ENCODE peak calls at places on chromosomes 7 and 10, in nine cellular contexts. G is astrocyte of the cerebellum, H is Peyer's patch, W is pancreas, O is gastrocnemius medialis, J is fibroblast of the aortic adventitia, P is Panc1, F is nephron progenitor cell, Y is GM06990. N is an unnamed sample.

GRCh38 chr10:6579193-6579903 is 728 bp downstream of the PRKCQ start:
- DNase-seq in W (peak), F (peak), P (no peak), Y (no peak), G (no peak), H (no peak), O (peak), J (no peak), N (no peak)

GRCh38 chr10:70811881-70812280 is 3.9 kb upstream of the SGPL1 start:
- DNase-seq in G (no peak), H (no peak), J (no peak), O (no peak), F (no peak), W (no peak), P (no peak), Y (no peak), N (no peak)

GRCh38 chr10:19704544-19704943 is 111.7 kb upstream of the PLXDC2 start:
- DNase-seq in H (no peak), J (no peak), W (no peak), F (no peak), Y (no peak), G (no peak), P (no peak), O (no peak), N (no peak)

GRCh38 chr10:84943541-84943940 is 615.2 kb downstream of the CCSER2 start:
- DNase-seq in J (no peak), O (no peak), Y (no peak), H (no peak), G (no peak), P (no peak), F (no peak), W (no peak), N (no peak)

GRCh38 chr10:123203393-123204126 is 49.4 kb downstream of the BUB3 start:
- DNase-seq in F (no peak), P (peak), H (no peak), J (no peak), G (no peak), Y (no peak), O (no peak), W (no peak), N (no peak)

GRCh38 chr10:95394161-95394880 is 103.5 kb upstream of the PDLIM1 start:
- DNase-seq in W (no peak), O (no peak), P (no peak), G (no peak), H (no peak), J (no peak), Y (no peak), F (no peak), N (peak)

GRCh38 chr10:92690211-92691041 is 671 bp downstream of the HHEX start:
- DNase-seq in O (no peak), W (peak), P (no peak), J (peak), G (no peak), H (peak), Y (peak), F (peak), N (no peak)

GRCh38 chr10:16646474-16647059 is 124.9 kb upstream of the C1QL3 start:
- DNase-seq in O (no peak), P (no peak), G (peak), J (no peak), W (no peak), Y (no peak), F (no peak), H (no peak), N (no peak)

GRCh38 chr7:116671681-116672595 is at the start of gene MET:
- DNase-seq in F (peak), J (peak), W (peak), P (peak), H (peak), O (peak), Y (peak), G (peak), N (no peak)

GRCh38 chr10:22761569-22762220 is 47.3 kb upstream of the PIP4K2A start:
- DNase-seq in Y (no peak), J (no peak), G (no peak), F (no peak), H (no peak), W (no peak), O (no peak), P (no peak), N (no peak)

GRCh38 chr7:137669706-137670105 is 177.1 kb downstream of the DGKI start:
- DNase-seq in J (peak), F (no peak), O (no peak), Y (no peak), G (no peak), W (no peak), H (no peak), P (no peak), N (no peak)

GRCh38 chr7:124782335-124782734 is 16.7 kb upstream of the GPR37 start:
- DNase-seq in Y (no peak), W (no peak), J (no peak), P (no peak), H (no peak), O (no peak), F (no peak), G (no peak), N (no peak)

GRCh38 chr7:124781907-124782306 is 16.3 kb upstream of the GPR37 start:
- DNase-seq in O (no peak), H (no peak), J (no peak), G (no peak), F (no peak), W (no peak), Y (no peak), P (no peak), N (no peak)

GRCh38 chr7:124785994-124786393 is 20.4 kb upstream of the GPR37 start:
- DNase-seq in O (no peak), P (no peak), F (no peak), H (no peak), W (no peak), J (no peak), G (no peak), Y (no peak), N (no peak)

GRCh38 chr7:124783271-124783670 is 17.7 kb upstream of the GPR37 start:
- DNase-seq in O (no peak), W (no peak), H (no peak), J (no peak), Y (no peak), P (no peak), F (no peak), G (no peak), N (no peak)

DNA sequence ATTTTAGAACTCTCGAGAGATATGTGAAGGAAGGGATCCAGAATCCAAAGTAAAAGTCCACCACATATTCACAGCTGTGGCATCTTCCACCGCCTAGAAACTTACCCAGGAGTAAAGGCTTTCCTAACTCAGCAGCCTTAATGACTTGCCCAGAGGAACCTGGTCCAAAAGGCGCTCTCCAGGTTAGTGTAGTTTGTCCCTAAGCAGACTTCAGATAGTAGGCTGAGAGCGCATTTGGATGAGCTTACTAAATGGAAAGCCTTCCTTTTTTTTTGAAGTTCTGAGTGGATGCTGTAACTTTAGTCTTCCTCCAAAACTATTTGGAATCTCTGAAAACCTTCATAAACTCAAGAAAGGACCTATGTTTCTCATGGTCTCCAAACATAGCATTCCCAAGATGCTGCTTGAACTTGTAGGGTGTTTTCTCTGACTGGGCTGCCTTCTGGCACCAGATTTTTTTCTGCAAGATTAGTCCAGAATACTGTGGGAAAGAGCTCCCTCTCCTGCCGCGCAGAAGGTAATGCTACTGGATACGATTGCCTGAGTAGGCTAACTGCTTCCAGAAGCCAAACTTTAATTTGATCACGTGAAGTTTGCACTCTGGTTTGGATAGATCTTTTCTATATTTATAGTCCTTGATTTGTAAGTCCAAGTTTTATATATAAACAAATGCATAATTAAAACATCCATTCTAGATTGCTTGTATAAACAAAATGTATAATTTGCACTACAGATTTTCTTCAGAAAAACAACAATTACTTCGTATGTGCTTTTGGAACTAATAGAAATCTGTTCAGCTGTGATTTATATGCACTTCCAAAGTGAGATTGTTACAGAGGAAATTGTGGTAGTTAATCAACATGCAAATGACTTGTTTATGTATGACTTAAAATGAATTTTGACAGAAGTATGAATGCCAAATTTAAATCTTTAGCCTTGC is 19.6 kb upstream of the GPR37 start:
- DNase-seq in H (no peak), Y (no peak), O (no peak), J (peak), F (peak), G (peak), W (peak), P (peak), N (no peak)
- TF ChIP-seq CTCF in H (no peak), Y (peak), O (peak), J (peak), F (peak), G (peak), W (peak), P (peak), N (peak)

GRCh38 chr10:29519670-29520069 is 115.1 kb downstream of the SVIL start:
- DNase-seq in J (no peak), W (no peak), F (no peak), O (no peak), H (no peak), G (no peak), P (no peak), Y (no peak), N (no peak)

GRCh38 chr10:29522038-29522855 is 112.5 kb downstream of the SVIL start:
- DNase-seq in J (no peak), W (no peak), Y (no peak), G (peak), F (no peak), P (no peak), O (no peak), H (no peak), N (no peak)

GRCh38 chr10:29514306-29514705 is 120.5 kb downstream of the SVIL start:
- DNase-seq in W (no peak), G (no peak), H (no peak), P (no peak), J (no peak), F (no peak), Y (no peak), O (no peak), N (no peak)

GRCh38 chr10:29512460-29512974 is 122.3 kb downstream of the SVIL start:
- DNase-seq in G (no peak), J (no peak), W (no peak), H (no peak), Y (no peak), O (no peak), F (no peak), P (no peak), N (no peak)

GRCh38 chr10:29517352-29517923 is 117.3 kb downstream of the SVIL start:
- DNase-seq in Y (no peak), J (peak), F (peak), W (no peak), G (peak), P (no peak), H (no peak), O (no peak), N (peak)
- TF ChIP-seq CTCF in Y (peak), J (peak), F (peak), W (no peak), G (peak), P (peak), H (no peak), O (peak), N (peak)

GRCh38 chr7:158325530-158326381 is 261.9 kb downstream of the PTPRN2 start:
- DNase-seq in J (no peak), Y (no peak), G (no peak), O (no peak), P (no peak), W (no peak), H (no peak), F (peak), N (no peak)
- TF ChIP-seq CTCF in J (no peak), Y (no peak), G (no peak), O (no peak), P (no peak), W (no peak), H (no peak), F (peak), N (no peak)

GRCh38 chr7:158782638-158783490 is 46.4 kb downstream of the ESYT2 start:
- DNase-seq in O (peak), G (peak), P (peak), Y (no peak), W (no peak), H (no peak), J (peak), F (no peak), N (no peak)
- TF ChIP-seq CTCF in O (peak), G (peak), P (no peak), Y (no peak), W (no peak), H (no peak), J (peak), F (no peak), N (peak)

GRCh38 chr10:109956454-109957091 is 33.3 kb upstream of the XPNPEP1 start:
- DNase-seq in W (no peak), J (peak), O (no peak), P (no peak), Y (no peak), H (no peak), F (no peak), G (peak), N (no peak)
- TF ChIP-seq CTCF in W (peak), J (peak), O (peak), P (peak), Y (peak), H (peak), F (peak), G (peak), N (peak)

DNA sequence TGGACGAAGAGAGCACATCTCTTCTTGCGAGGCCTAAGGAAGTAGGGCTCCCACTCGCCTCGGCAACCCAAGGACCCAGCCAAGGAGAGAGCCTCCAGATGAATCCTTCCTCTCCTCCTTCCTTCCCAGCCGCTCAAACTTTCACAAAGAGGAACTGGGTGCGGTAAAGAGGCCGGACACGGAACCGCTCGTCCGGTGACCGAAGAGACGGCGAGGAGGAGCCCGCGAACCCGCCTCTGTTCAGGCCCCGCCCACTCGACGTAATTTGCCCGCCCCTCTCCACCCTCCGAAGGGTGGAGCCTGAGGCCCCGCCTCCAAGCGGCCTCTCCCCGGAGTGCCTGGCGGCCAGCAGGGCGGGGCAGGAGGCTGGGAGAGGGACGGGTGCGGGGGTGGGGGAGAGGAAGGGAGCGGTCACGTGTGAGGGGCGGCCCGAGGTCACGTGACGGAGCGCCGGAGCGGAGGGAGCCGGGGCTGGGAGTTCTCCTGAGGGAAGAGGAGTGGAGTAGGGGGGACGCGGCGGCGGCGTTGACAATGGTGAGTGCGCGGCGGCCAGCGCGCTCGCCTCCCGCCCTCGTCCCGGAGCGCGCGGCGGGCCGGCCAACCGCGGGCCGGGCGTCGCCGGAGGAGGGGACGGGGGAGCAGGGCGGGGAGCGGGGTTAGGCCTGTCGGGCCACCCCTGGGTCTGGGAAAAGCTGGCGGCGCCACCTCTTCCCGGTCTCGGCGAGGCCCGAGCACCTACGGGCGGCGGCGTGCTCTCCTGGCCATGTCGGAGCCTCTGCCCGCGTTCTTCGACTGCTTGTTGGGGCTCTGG is at the start of gene VPS26A:
- DNase-seq in W (peak), G (peak), F (peak), Y (peak), O (peak), H (peak), J (peak), P (peak), N (peak)
- TF ChIP-seq CTCF in W (no peak), G (no peak), F (no peak), Y (peak), O (peak), H (no peak), J (peak), P (no peak), N (no peak)

DNA sequence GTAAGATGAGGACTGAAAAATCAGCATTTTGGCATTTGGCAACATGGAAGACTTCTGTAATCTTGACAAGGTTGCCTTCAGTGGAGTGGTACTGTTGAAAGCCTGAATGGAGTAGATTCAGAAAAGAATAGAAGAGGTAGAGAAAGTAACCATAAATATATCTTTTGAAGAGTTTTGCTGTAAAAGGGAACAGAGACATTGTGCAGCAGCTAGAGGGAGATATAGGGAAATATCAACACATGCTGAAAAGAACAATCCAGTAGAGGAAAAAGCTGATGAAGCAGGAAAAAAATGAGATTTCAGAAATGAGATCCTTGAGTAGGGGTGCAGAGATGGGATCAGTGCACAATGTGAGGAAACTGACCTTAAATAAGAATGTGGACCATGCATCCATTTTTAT is 60.0 kb downstream of the RAPGEF5 start:
- DNase-seq in J (peak), O (no peak), F (no peak), P (no peak), W (no peak), H (no peak), Y (no peak), G (no peak), N (no peak)
- TF ChIP-seq CTCF in J (peak), O (no peak), F (no peak), P (no peak), W (no peak), H (no peak), Y (no peak), G (peak), N (no peak)

GRCh38 chr7:317643-318405 is 27.9 kb downstream of the FOXL3 start:
- DNase-seq in H (no peak), J (no peak), O (no peak), W (no peak), Y (no peak), G (no peak), P (no peak), F (no peak), N (no peak)

GRCh38 chr7:320297-320696 is 30.3 kb downstream of the FOXL3 start:
- DNase-seq in P (no peak), W (no peak), J (no peak), H (no peak), F (no peak), O (no peak), G (no peak), Y (no peak), N (no peak)

GRCh38 chr7:315516-316265 is 25.7 kb downstream of the FOXL3 start:
- DNase-seq in O (no peak), Y (no peak), G (no peak), H (no peak), P (no peak), F (no peak), J (no peak), W (no peak), N (no peak)

GRCh38 chr7:319267-319661 is 29.3 kb downstream of the FOXL3 start:
- DNase-seq in G (no peak), H (no peak), W (no peak), Y (no peak), O (peak), P (no peak), F (no peak), J (no peak), N (no peak)

GRCh38 chr7:318476-319266 is 28.7 kb downstream of the FOXL3 start:
- DNase-seq in G (no peak), W (no peak), J (no peak), O (no peak), F (no peak), Y (no peak), H (no peak), P (no peak), N (no peak)
- TF ChIP-seq CTCF in G (no peak), W (no peak), J (no peak), O (no peak), F (no peak), Y (no peak), H (no peak), P (no peak), N (no peak)

GRCh38 chr7:30226593-30227268 is 57.7 kb upstream of the ZNRF2 start:
- DNase-seq in G (no peak), Y (no peak), P (no peak), F (peak), J (no peak), O (peak), W (peak), H (no peak), N (no peak)
- TF ChIP-seq CTCF in G (peak), Y (peak), P (peak), F (peak), J (no peak), O (no peak), W (peak), H (no peak), N (peak)

GRCh38 chr10:72278668-72279393 is 5.1 kb downstream of the DDIT4 start:
- DNase-seq in O (peak), G (no peak), F (no peak), H (no peak), P (no peak), J (no peak), W (no peak), Y (no peak), N (no peak)
- TF ChIP-seq CTCF in O (no peak), G (no peak), F (no peak), H (no peak), P (no peak), J (no peak), W (no peak), Y (no peak), N (no peak)

N was measured in D721Med.